ENCODE peak calls at places on chromosomes 1 and 21, in four cellular contexts. K, J, Q and B are unnamed samples.

GRCh38 chr1:226820935-226821718 is 49.3 kb upstream of the PSEN2 start:
- DNase-seq in J (no peak), K (peak), Q (no peak), B (no peak)

GRCh38 chr1:40717065-40717464 is 25.6 kb downstream of the NFYC start:
- DNase-seq in K (no peak), J (no peak), Q (no peak), B (no peak)

GRCh38 chr1:42336978-42337377 is 1.9 kb upstream of the FOXJ3 start:
- DNase-seq in J (no peak), K (no peak), Q (no peak), B (no peak)

GRCh38 chr1:111517464-111518225 is 14.2 kb upstream of the ADORA3 start:
- DNase-seq in Q (no peak), J (no peak), K (no peak), B (no peak)

GRCh38 chr1:48931571-48932251 is 155.0 kb upstream of the BEND5 start:
- DNase-seq in J (no peak), Q (no peak), K (no peak), B (no peak)

GRCh38 chr1:38221006-38221649 is 174.5 kb upstream of the POU3F1 start:
- DNase-seq in Q (no peak), K (no peak), J (no peak), B (no peak)

GRCh38 chr1:198623920-198624647 is 14.8 kb upstream of the PTPRC start:
- DNase-seq in Q (no peak), K (no peak), J (no peak), B (no peak)

GRCh38 chr1:74686941-74687340 is 13.3 kb upstream of the ERICH3 start:
- DNase-seq in J (no peak), K (no peak), Q (no peak), B (no peak)

GRCh38 chr1:160474392-160475242 is 48.4 kb downstream of the SLAMF6 start:
- DNase-seq in J (peak), Q (no peak), K (no peak), B (no peak)

GRCh38 chr1:11388617-11389016 is 90.3 kb upstream of the DISP3 start:
- DNase-seq in Q (no peak), K (no peak), J (no peak), B (no peak)

GRCh38 chr1:224733021-224733911 is 117.1 kb downstream of the CNIH3 start:
- DNase-seq in J (peak), K (no peak), Q (peak), B (no peak)

GRCh38 chr1:109815809-109816791 is 52.4 kb upstream of the EPS8L3 start:
- DNase-seq in K (no peak), J (peak), Q (no peak), B (no peak)

GRCh38 chr1:17826165-17826488 is 71.0 kb downstream of the ACTL8 start:
- DNase-seq in K (peak), J (no peak), Q (peak), B (peak)

GRCh38 chr1:226545806-226546596 is 2.6 kb upstream of the STUM start:
- DNase-seq in K (no peak), J (no peak), Q (no peak), B (no peak)

GRCh38 chr1:161044908-161045748 is 649 bp downstream of the USF1 start:
- DNase-seq in J (peak), Q (peak), K (peak), B (peak)

GRCh38 chr1:145927916-145928647 is 798 bp upstream of the RBM8A start:
- DNase-seq in Q (no peak), K (no peak), J (no peak), B (no peak)

DNA sequence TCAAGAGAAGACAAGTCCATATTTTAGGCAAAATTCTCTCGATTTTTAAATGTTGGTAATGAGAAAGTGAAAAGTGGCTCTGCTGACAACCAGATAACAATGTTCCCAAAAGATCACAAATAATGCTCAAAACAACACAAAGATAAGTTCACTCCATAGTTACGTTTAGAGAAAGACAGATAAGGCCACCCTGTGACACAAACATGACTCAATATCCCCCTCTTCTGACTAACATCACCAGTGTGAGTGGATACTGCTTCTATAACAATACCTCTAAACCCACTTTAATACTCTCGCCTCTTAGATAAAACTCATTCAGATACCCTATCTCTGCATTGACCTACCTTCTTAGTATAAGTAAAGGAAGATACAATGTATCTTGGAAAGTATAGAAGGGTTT is 51.2 kb upstream of the RGS7 start:
- DNase-seq in Q (no peak), J (no peak), K (no peak), B (no peak)
- TF ChIP-seq NR2C2 in Q (no peak), J (no peak), K (no peak), B (no peak)

GRCh38 chr1:47002211-47002610 is 21.3 kb upstream of the CYP4X1 start:
- DNase-seq in J (no peak), K (peak), Q (no peak), B (no peak)
- TF ChIP-seq CTCF in J (peak), K (peak), Q (no peak), B (no peak)

DNA sequence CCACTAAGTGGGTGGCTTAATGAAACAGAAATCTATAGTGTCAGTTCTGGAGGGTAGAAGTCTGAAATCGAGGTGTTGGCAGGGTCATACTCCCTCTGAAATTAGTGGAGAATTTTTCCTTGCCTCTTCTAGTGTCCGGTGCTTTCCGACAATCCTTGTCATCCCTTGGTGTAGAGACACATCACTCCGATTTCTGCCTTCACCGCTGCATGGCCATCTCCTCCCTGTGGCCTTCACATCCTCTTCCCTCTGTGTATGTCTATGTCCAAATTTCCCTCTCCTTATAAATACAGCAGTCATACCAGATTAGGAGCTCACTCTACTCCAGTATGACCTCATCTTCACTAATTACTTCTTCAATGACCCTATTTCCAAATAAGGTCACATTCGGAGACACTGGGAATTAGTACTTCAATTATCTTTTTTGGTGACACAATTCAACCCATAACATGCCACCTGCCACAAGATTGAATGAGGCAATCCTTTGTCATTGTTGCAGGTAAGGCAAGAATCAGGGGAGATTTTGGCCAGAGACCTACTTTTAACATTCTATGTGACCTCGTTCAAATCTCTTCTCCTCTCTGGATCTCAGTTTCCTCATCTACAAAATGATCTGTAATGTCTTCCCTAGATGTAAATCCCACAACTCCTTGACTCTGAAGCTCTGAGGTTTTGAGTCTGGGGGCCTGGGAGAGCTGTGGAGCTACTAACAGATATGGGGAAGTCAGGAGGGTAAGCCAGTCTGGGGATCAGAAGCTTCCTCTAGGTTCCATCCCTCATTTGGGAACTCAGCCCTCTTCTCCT is 16.1 kb downstream of the NAV1 start:
- DNase-seq in K (no peak), Q (no peak), J (no peak), B (no peak)
- TF ChIP-seq NR2C2 in K (no peak), Q (no peak), J (no peak), B (no peak)

GRCh38 chr1:25610822-25611630 is 5.6 kb upstream of the MAN1C1 start:
- DNase-seq in Q (no peak), K (no peak), J (no peak), B (no peak)
- TF ChIP-seq CTCF in Q (no peak), K (peak), J (peak), B (no peak)

DNA sequence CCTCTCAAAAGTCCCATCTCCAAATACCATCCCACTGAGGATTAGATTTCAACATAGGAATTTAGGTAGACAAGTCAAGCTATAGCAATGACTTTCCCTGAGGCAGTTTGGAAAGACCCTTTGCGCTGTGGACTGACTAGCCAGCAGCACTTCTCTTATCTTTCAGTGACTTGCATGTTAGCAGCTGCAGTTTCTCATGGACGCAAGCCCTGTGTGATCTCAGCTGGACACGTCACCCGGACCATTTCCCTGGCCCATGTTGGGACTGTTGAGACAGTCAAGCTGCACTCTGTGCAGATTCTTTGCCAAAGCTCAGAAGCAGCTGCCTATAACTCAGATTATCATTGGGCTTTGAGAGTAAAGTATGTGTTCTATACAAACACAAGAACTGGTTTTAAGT is 408.2 kb upstream of the USP24 start:
- DNase-seq in K (no peak), J (no peak), Q (no peak), B (no peak)
- TF ChIP-seq NR2C2 in K (no peak), J (no peak), Q (no peak), B (no peak)

GRCh38 chr1:84300501-84300900 is 1.0 kb upstream of the SAMD13 start:
- DNase-seq in J (no peak), K (no peak), Q (no peak), B (no peak)

GRCh38 chr1:84298336-84298687 is 3.2 kb upstream of the SAMD13 start:
- DNase-seq in J (no peak), K (peak), Q (no peak), B (peak)

GRCh38 chr1:84297546-84298244 is 3.8 kb upstream of the SAMD13 start:
- DNase-seq in Q (no peak), J (no peak), K (no peak), B (no peak)

GRCh38 chr1:84299536-84300260 is 1.8 kb upstream of the SAMD13 start:
- DNase-seq in Q (no peak), K (no peak), J (no peak), B (no peak)

DNA sequence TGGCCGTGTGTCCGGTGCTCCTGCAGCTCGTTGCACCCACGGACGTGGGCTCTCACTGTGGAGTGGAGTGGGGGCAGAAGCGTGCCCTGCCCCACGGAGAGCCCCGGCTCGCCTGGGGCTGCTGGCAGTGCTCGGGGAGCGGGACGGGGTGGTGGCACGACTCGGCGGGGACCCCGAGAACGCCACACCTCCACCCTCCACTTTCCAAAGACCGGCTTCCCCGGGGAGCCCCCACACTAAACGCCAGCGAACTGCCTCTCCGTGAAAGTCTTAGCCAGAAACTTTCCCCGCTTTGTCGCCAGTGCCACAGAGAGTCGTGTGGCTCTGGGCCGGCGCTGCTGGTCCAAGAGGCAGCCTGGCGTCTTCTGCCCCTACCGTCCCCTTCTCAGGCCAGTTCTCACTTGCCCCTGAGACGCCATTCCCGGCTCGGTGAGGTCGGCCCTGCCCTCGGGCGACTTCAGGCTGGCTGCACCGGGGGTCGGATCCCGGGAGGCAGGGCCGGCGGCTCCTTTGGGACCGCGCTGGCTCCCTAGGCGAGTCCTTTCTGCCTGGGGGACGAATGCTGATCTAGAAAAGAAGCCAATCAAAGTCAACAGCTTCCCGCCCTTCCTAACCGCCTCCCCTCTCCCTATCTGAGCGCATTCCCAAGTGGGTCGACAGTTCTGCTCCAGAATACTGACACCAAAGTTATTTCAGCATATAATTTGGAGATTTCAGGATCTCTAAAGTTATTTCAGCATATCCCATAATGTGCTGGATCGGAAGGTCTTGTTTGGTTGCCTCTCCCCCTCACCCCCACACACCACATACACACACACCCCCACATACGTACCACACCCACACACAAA is 2.6 kb upstream of the SAMD13 start:
- DNase-seq in K (peak), J (no peak), Q (no peak), B (peak)
- TF ChIP-seq CTCF in K (no peak), J (no peak), Q (no peak), B (no peak)

DNA sequence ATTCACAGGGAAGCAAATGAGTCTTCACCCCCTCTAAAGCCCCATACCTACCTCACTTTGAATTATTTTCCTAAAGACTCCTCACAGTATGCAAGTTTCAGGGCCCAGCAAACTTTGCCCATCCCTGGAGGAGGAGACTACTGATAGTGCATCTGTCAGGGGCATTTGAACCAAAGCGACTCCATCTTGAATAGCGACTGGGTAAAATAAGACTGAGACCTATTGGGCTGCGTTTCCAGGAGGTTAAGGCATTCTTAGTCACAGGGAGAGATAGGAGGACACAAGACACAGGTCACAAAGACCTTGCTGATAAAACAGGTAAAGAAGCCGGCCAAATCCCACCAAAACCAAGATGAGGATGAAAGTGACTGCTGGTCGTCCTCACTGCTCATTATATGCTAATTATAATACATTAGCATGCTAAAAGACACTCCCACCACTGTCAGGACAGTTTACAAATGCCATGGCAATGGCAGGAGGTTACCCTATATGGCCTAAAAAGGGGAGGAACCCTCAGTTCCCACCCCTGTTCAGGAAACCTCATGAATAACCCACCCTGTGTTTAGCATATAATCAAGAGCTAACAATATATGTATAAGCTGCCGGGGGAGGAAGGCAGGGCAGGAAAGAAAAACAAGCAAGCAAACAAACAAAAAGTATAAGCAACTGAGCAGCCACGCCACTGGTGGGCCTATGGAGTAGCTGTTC is 3.3 kb upstream of the PKNOX1 start:
- DNase-seq in K (no peak), Q (no peak), J (no peak), B (no peak)
- TF ChIP-seq NR2C2 in K (no peak), Q (no peak), J (no peak), B (no peak)

DNA sequence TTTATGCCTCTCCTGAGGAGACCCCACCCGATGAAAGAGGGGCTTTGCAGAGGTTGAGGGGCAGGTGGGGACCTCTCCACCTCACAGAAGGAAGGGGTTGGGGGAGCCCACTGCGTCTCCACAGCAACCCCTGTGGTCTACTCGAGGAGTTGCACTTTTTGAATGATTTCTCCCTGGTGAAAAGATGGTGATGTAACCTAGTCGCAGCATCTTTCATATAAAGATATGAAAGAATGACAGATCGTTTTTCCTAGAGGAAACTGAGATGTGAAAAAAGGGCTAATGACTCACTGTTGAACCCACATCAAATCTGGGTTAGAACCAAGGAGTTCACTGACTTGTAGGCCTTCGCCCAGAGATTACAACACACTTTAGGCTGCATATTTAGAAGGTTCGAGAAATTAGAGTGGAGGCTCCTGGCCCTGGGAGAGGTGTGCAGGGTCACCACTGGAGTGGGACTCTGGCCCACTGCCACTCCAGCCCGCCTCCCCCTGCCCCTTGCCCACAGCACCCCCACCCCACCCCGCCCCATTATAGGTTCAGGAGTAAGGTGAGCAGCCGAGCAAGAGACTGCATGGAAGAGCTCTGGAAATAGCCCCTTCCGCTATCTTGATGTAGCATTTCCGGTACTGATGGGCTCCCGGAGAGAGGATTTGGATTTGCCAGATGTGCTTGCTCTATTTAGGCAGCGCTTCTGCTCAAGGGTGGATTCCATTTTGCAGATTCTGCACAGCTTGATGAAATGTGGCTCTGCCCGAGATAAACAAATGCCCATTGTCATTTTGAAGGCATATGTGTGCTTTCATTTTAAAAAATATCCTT is 6.7 kb downstream of the TGFB2 start:
- DNase-seq in Q (no peak), K (no peak), J (no peak), B (peak)
- TF ChIP-seq CTCF in Q (no peak), K (peak), J (peak), B (peak)

GRCh38 chr1:234212764-234213406 is 160.4 kb upstream of the COA6 start:
- DNase-seq in K (peak), Q (peak), J (peak), B (peak)

GRCh38 chr1:234214911-234215892 is 158.1 kb upstream of the COA6 start:
- DNase-seq in K (no peak), J (no peak), Q (no peak), B (peak)

GRCh38 chr1:234216116-234216703 is 157.0 kb upstream of the COA6 start:
- DNase-seq in Q (no peak), J (peak), K (no peak), B (no peak)

GRCh38 chr1:234214129-234214910 is 158.9 kb upstream of the COA6 start:
- DNase-seq in Q (no peak), K (no peak), J (no peak), B (peak)

DNA sequence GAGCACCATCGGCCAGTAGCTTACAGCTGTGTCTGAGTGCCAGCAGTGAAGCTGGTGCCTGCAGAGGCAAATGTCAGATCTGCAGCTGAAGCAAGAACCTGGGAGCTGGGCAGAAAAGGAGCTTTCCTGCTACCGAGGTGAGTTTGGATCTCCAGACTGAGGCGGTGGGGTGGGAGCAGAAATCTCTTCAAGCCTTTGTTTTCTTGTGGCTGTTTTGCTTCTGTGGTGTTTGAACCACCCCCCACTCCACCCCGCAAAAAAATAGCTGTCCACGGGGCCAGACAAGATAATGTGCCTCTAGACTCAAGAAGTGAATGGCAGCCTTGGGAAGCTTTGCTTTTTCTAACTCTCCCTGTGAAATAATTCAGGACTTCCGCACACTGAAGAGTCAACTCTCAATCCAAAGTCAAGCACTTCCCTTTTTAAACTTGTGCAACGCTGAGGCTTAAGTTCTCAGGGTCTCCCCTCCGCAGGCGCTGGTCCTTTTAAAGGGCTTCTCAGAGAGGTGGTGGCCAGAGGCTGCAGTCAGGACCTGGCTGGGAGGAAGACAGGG is 159.6 kb upstream of the COA6 start:
- DNase-seq in K (no peak), Q (no peak), J (no peak), B (no peak)
- TF ChIP-seq NR2C2 in K (no peak), Q (no peak), J (no peak), B (no peak)